ENCODE peak calls at places on chromosomes 7 and 10, in four cellular contexts. K is MM.1S, B is prostate gland, E is OCI-LY7. G is an unnamed sample.

GRCh38 chr7:51082096-51082840 is 234.3 kb downstream of the COBL start:
- DNase-seq in K (no peak), B (no peak), E (no peak), G (no peak)

GRCh38 chr10:50431791-50432190 is 180.5 kb upstream of the ASAH2 start:
- DNase-seq in K (peak), B (no peak), E (no peak), G (no peak)

GRCh38 chr10:61907587-61907986 is 6.1 kb downstream of the ARID5B start:
- DNase-seq in K (no peak), B (no peak), E (no peak), G (no peak)

GRCh38 chr7:95320663-95321062 is 3.7 kb downstream of the PON1 start:
- DNase-seq in K (no peak), B (no peak), E (no peak), G (no peak)

GRCh38 chr10:110992011-110992800 is 72.8 kb downstream of the SHOC2 start:
- DNase-seq in K (no peak), B (no peak), E (no peak), G (no peak)

GRCh38 chr10:80104066-80104926 is 25.8 kb downstream of the TMEM254 start:
- DNase-seq in K (no peak), B (no peak), E (no peak), G (peak)

GRCh38 chr10:15562116-15562515 is 157.6 kb downstream of the ITGA8 start:
- DNase-seq in K (no peak), B (no peak), E (no peak), G (no peak)

GRCh38 chr7:119175916-119176627 is 951.6 kb downstream of the ANKRD7 start:
- DNase-seq in K (peak), B (peak), E (peak), G (peak)

GRCh38 chr7:70082026-70082655 is 483.9 kb downstream of the AUTS2 start:
- DNase-seq in K (no peak), B (no peak), E (no peak), G (no peak)

GRCh38 chr10:12412671-12413368 is 63.5 kb downstream of the CAMK1D start:
- DNase-seq in K (no peak), B (no peak), E (no peak), G (peak)

GRCh38 chr10:34061846-34062245 is 727.4 kb upstream of the NRP1 start:
- DNase-seq in K (no peak), B (no peak), E (no peak), G (no peak)

GRCh38 chr10:36023939-36024338 is 381.8 kb upstream of the FZD8 start:
- DNase-seq in K (no peak), B (no peak), E (no peak), G (peak)

GRCh38 chr7:106824458-106824857 is 40.6 kb upstream of the PIK3CG start:
- DNase-seq in K (no peak), B (no peak), E (no peak), G (no peak)

GRCh38 chr7:151632750-151633515 is 113.2 kb upstream of the RHEB start:
- DNase-seq in K (peak), B (peak), E (peak), G (no peak)

GRCh38 chr10:133070810-133071209 is 16.9 kb upstream of the ADGRA1 start:
- DNase-seq in K (no peak), B (no peak), E (no peak), G (no peak)

GRCh38 chr10:77247076-77247561 is 390.5 kb downstream of the KCNMA1 start:
- DNase-seq in K (no peak), B (no peak), E (no peak), G (no peak)

GRCh38 chr7:13988765-13989137 is 715 bp downstream of the ETV1 start:
- DNase-seq in K (no peak), B (no peak), E (no peak), G (no peak)

GRCh38 chr7:157014635-157015555 is 4.4 kb upstream of the MNX1 start:
- DNase-seq in K (peak), B (no peak), E (no peak), G (no peak)

GRCh38 chr10:123200510-123200909 is 46.3 kb downstream of the BUB3 start:
- DNase-seq in K (no peak), B (no peak), E (no peak), G (no peak)

GRCh38 chr10:44830022-44830421 is 81.1 kb upstream of the TMEM72 start:
- DNase-seq in K (no peak), B (no peak), E (no peak), G (no peak)

GRCh38 chr10:127906548-127907377 is at the start of gene PTPRE:
- DNase-seq in K (peak), B (peak), E (no peak), G (peak)

GRCh38 chr7:25389489-25390106 is 161.3 kb upstream of the NPVF start:
- DNase-seq in K (peak), B (no peak), E (peak), G (peak)

GRCh38 chr7:38796636-38797501 is 112.1 kb downstream of the VPS41 start:
- DNase-seq in K (peak), B (peak), E (peak), G (peak)

GRCh38 chr7:108164342-108164741 is 34.2 kb upstream of the LAMB4 start:
- DNase-seq in K (no peak), B (no peak), E (no peak), G (no peak)

GRCh38 chr7:51267169-51267568 is 49.4 kb downstream of the COBL start:
- DNase-seq in K (no peak), B (no peak), E (no peak), G (no peak)

GRCh38 chr10:92886334-92886961 is 38.1 kb downstream of the EXOC6 start:
- DNase-seq in K (no peak), B (no peak), E (no peak), G (no peak)

GRCh38 chr7:521221-522070 is 1.8 kb upstream of the PDGFA start:
- DNase-seq in K (no peak), B (peak), E (no peak), G (no peak)
- H3K4me3 ChIP-seq in K (no peak), B (peak), E (no peak), G (no peak)

GRCh38 chr7:122311719-122312118 is 7.2 kb upstream of the FEZF1 start:
- DNase-seq in K (no peak), B (no peak), E (no peak), G (no peak)
- H3K4me3 ChIP-seq in K (no peak), B (no peak), E (no peak), G (no peak)

DNA sequence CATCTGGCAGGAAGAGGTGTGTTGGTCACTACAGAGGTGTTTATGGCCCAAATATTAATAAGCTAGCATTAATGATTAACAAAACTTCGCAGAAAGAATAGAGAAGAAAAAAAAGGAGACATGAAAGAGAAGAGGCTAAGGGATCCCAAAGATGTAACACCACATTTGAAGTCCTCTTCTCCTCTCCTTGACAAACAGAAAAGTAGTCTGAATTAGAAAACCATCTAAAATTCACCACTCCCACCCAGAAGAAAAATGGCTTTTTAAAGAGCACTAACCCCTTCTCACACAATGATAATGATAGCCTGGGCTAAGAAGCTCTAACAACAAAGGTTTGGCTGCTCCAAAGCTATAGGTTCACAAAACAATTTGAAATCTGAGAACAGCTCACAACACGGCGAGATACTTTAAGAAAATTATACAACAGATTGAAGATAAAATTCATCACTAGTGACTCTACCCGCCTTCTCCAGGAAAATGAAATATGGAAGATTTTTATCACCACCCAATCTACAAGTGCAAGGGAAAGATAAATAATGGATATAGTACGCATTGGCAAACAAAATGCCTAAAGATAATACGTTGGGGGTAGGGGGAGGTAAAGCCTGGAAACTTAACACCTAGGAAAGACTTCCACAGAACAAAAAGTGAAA is 7.4 kb downstream of the ITGB1 start:
- DNase-seq in K (no peak), B (no peak), E (no peak), G (no peak)
- H3K4me3 ChIP-seq in K (no peak), B (no peak), E (no peak), G (no peak)

DNA sequence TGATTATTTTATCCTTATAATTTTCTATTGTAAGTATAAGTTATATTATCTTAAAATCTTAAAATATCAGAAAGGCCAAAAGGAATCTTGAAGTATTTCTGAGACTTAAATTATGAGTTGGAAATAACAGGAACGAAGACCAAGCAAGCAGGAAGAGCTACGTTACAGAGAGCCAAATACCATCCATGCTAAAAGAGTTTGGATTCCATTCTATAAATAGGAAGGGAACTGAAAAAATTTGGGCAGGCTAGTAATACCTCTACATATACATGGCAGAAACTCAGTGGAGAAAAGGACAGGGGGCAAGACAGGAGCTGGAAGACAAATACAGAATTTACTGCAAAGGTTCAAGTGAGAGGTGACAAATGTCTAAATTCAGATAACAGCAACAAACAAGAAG is 16.7 kb downstream of the ITGB1 start:
- DNase-seq in K (no peak), B (no peak), E (no peak), G (no peak)
- H3K4me3 ChIP-seq in K (no peak), B (no peak), E (no peak), G (no peak)

DNA sequence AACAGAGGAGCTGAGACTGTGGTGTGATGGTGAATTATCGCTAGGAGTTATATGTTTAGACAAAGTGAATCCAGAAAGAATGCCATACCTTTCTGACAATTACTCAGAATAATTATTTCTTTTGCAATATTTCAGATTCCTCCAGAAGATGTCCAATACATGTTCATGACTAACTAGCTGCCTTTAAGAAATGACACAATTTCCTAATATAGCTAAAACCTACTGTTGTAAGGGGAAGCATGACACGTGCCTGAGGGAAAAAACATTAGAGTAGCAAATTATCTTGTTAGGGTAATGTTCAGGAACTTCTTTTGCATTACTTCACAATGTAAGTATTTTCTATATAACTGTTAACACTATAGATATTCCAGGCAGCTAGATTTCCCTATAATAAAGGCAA is 150.3 kb downstream of the COL28A1 start:
- DNase-seq in K (no peak), B (no peak), E (no peak), G (no peak)
- H3K4me3 ChIP-seq in K (no peak), B (no peak), E (no peak), G (no peak)

DNA sequence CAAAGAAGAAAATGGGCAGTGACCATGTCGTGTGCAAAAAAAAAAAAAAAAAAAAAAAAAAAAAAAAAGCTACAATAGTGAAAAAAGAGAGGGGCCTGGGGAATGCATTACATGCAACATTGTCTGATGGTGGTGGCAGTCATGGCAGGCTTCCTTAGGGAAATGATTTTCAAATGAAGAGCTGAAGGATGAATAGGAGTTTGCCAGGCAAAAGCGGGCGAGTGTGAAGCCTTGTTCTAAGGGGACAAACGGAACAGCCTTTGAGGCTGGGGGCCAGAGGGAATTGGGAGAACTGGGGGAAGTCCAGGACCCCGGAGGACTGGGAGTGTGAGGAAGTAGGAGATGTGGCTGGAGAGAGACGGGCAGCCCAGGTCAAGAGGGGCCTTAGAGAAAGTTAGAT is 3.1 kb downstream of the COL13A1 start:
- DNase-seq in K (no peak), B (no peak), E (no peak), G (no peak)
- H3K4me3 ChIP-seq in K (no peak), B (no peak), E (no peak), G (no peak)

DNA sequence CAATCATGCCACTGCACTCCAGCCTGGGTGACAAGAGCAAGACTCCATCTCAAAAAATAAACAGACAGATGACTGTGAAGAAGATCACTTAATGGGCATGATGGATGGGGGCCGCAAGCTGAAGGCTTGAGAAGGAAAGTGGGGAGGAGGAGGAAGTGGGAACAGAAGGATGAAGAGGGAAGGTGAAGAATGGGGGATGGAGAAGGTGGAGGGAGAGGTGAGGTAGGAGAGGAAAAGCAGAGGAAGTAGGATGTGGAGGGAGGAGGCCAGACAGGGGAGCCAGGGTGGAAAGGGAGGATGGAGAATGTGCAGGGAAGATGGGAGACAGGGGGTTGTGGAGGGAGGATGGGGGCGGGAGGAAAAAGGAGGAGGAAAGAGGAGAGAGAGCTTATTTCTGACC is 68.8 kb downstream of the SVOPL start:
- DNase-seq in K (no peak), B (no peak), E (no peak), G (no peak)
- H3K4me3 ChIP-seq in K (no peak), B (no peak), E (no peak), G (no peak)

G was measured in Jurkat, Clone E6-1.